ENCODE peak calls at places on chromosome 18, in eight cellular contexts. I is stomach, F is spleen, D is breast epithelium, U is K562, W is HCT116, K is suprapubic skin, L is endothelial cell of umbilical vein. C is an unnamed sample.

GRCh38 chr18:12907258-12907925 is 23.4 kb upstream of the PTPN2 start:
- DNase-seq in I (no peak), F (no peak), D (no peak), U (no peak), W (no peak), K (no peak), L (peak), C (no peak)

GRCh38 chr18:8871484-8871883 is 166.1 kb downstream of the MTCL1 start:
- DNase-seq in I (no peak), F (no peak), D (no peak), U (no peak), W (no peak), K (no peak), L (no peak), C (no peak)

GRCh38 chr18:79903787-79904356 is 47.6 kb downstream of the SLC66A2 start:
- DNase-seq in I (no peak), F (peak), D (peak), U (no peak), W (no peak), K (peak), L (no peak), C (peak)

GRCh38 chr18:44594779-44595467 is 85.8 kb upstream of the SETBP1 start:
- DNase-seq in I (no peak), F (no peak), D (no peak), U (no peak), W (no peak), K (no peak), L (peak), C (no peak)

GRCh38 chr18:28713026-28713425 is 536.1 kb upstream of the CDH2 start:
- DNase-seq in I (no peak), F (no peak), D (no peak), U (no peak), W (no peak), K (no peak), L (no peak), C (no peak)

GRCh38 chr18:10101293-10101701 is 187.5 kb downstream of the VAPA start:
- DNase-seq in I (no peak), F (no peak), D (no peak), U (no peak), W (no peak), K (no peak), L (peak), C (no peak)

GRCh38 chr18:23257686-23258565 is 122.6 kb downstream of the CABLES1 start:
- DNase-seq in I (no peak), F (no peak), D (no peak), U (no peak), W (no peak), K (no peak), L (peak), C (no peak)

GRCh38 chr18:14979875-14980274 is 231.9 kb downstream of the ANKRD30B start:
- DNase-seq in I (no peak), F (no peak), D (no peak), U (no peak), W (no peak), K (no peak), L (peak), C (no peak)

GRCh38 chr18:57786038-57786437 is 17.1 kb downstream of the ATP8B1 start:
- DNase-seq in I (no peak), F (no peak), D (no peak), U (no peak), W (no peak), K (no peak), L (no peak), C (peak)

GRCh38 chr18:33937270-33937816 is 287.4 kb downstream of the NOL4 start:
- DNase-seq in I (no peak), F (no peak), D (no peak), U (no peak), W (no peak), K (no peak), L (no peak), C (no peak)

GRCh38 chr18:58316400-58316942 is 272.4 kb downstream of the NEDD4L start:
- DNase-seq in I (no peak), F (no peak), D (no peak), U (no peak), W (no peak), K (no peak), L (no peak), C (no peak)

GRCh38 chr18:36295880-36296301 is 1.6 kb upstream of the FHOD3 start:
- DNase-seq in I (no peak), F (no peak), D (no peak), U (no peak), W (no peak), K (no peak), L (no peak), C (no peak)

GRCh38 chr18:617970-618504 is 21.2 kb downstream of the CLUL1 start:
- DNase-seq in I (no peak), F (no peak), D (no peak), U (peak), W (no peak), K (no peak), L (no peak), C (no peak)

GRCh38 chr18:2050702-2051201 is 520.6 kb downstream of the METTL4 start:
- DNase-seq in I (no peak), F (no peak), D (no peak), U (no peak), W (peak), K (no peak), L (no peak), C (no peak)

GRCh38 chr18:23225518-23225917 is 90.2 kb downstream of the CABLES1 start:
- DNase-seq in I (no peak), F (no peak), D (no peak), U (no peak), W (no peak), K (no peak), L (peak), C (no peak)

GRCh38 chr18:77985486-77985885 is 735.8 kb downstream of the GALR1 start:
- DNase-seq in I (no peak), F (no peak), D (no peak), U (no peak), W (no peak), K (no peak), L (no peak), C (no peak)

GRCh38 chr18:354456-354855 is 86.6 kb upstream of the THOC1 start:
- DNase-seq in I (no peak), F (no peak), D (no peak), U (no peak), W (no peak), K (no peak), L (no peak), C (no peak)

GRCh38 chr18:12233378-12233777 is 20.8 kb upstream of the CIDEA start:
- DNase-seq in I (no peak), F (no peak), D (no peak), U (peak), W (no peak), K (no peak), L (peak), C (no peak)

GRCh38 chr18:9546468-9546867 is 67.9 kb downstream of the PPP4R1 start:
- DNase-seq in I (no peak), F (no peak), D (no peak), U (no peak), W (no peak), K (no peak), L (no peak), C (no peak)

GRCh38 chr18:31424383-31424988 is 23.1 kb upstream of the DSG3 start:
- DNase-seq in I (peak), F (no peak), D (no peak), U (peak), W (peak), K (no peak), L (no peak), C (peak)

GRCh38 chr18:3972291-3972985 is 482.7 kb downstream of the DLGAP1 start:
- DNase-seq in I (no peak), F (no peak), D (no peak), U (no peak), W (no peak), K (no peak), L (no peak), C (no peak)

GRCh38 chr18:21502661-21503060 is 97.8 kb downstream of the ESCO1 start:
- DNase-seq in I (no peak), F (no peak), D (no peak), U (no peak), W (no peak), K (no peak), L (no peak), C (no peak)

GRCh38 chr18:79934311-79935097 is 16.9 kb downstream of the SLC66A2 start:
- DNase-seq in I (no peak), F (peak), D (no peak), U (no peak), W (no peak), K (peak), L (no peak), C (peak)

GRCh38 chr18:634551-635045 is 22.9 kb upstream of the TYMS start:
- DNase-seq in I (no peak), F (no peak), D (no peak), U (no peak), W (no peak), K (no peak), L (peak), C (no peak)

GRCh38 chr18:57121542-57122112 is 25.3 kb upstream of the BOD1L2 start:
- DNase-seq in I (no peak), F (no peak), D (no peak), U (no peak), W (no peak), K (no peak), L (no peak), C (no peak)

GRCh38 chr18:70289351-70290330 is 796 bp downstream of the SOCS6 start:
- DNase-seq in I (peak), F (no peak), D (no peak), U (peak), W (no peak), K (no peak), L (peak), C (peak)

GRCh38 chr18:1483386-1483785 is 578.7 kb downstream of the ADCYAP1 start:
- DNase-seq in I (no peak), F (no peak), D (no peak), U (no peak), W (no peak), K (no peak), L (no peak), C (no peak)

GRCh38 chr18:6719098-6719913 is 10.2 kb upstream of the ARHGAP28 start:
- DNase-seq in I (no peak), F (no peak), D (no peak), U (no peak), W (no peak), K (no peak), L (no peak), C (no peak)

GRCh38 chr18:74375999-74376398 is 60.4 kb downstream of the C18orf63 start:
- DNase-seq in I (no peak), F (no peak), D (no peak), U (no peak), W (no peak), K (no peak), L (no peak), C (no peak)

GRCh38 chr18:75244336-75244735 is 33.7 kb downstream of the TSHZ1 start:
- DNase-seq in I (no peak), F (no peak), D (no peak), U (peak), W (no peak), K (no peak), L (no peak), C (no peak)

GRCh38 chr18:51857989-51858388 is 482.0 kb upstream of the DCC start:
- DNase-seq in I (no peak), F (no peak), D (no peak), U (no peak), W (no peak), K (no peak), L (no peak), C (no peak)

GRCh38 chr18:34738173-34738894 is 28.2 kb downstream of the DTNA start:
- DNase-seq in I (no peak), F (no peak), D (no peak), U (no peak), W (no peak), K (no peak), L (peak), C (no peak)

GRCh38 chr18:9466127-9466526 is 9.2 kb upstream of the RALBP1 start:
- DNase-seq in I (no peak), F (no peak), D (no peak), U (no peak), W (no peak), K (no peak), L (no peak), C (no peak)

GRCh38 chr18:61991201-61991600 is 98.4 kb upstream of the RNF152 start:
- DNase-seq in I (no peak), F (no peak), D (no peak), U (no peak), W (no peak), K (no peak), L (peak), C (no peak)

GRCh38 chr18:12858961-12859360 is 25.1 kb downstream of the PTPN2 start:
- DNase-seq in I (no peak), F (no peak), D (no peak), U (no peak), W (no peak), K (no peak), L (peak), C (no peak)

GRCh38 chr18:54775686-54776085 is 52.6 kb upstream of the RAB27B start:
- DNase-seq in I (peak), F (no peak), D (no peak), U (no peak), W (peak), K (no peak), L (peak), C (no peak)

GRCh38 chr18:54776282-54776977 is 51.8 kb upstream of the RAB27B start:
- DNase-seq in I (no peak), F (no peak), D (peak), U (no peak), W (peak), K (no peak), L (peak), C (no peak)

GRCh38 chr18:54774971-54775665 is 53.2 kb upstream of the RAB27B start:
- DNase-seq in I (no peak), F (no peak), D (no peak), U (no peak), W (no peak), K (no peak), L (peak), C (no peak)

GRCh38 chr18:54772081-54772480 is 56.2 kb upstream of the RAB27B start:
- DNase-seq in I (no peak), F (no peak), D (no peak), U (no peak), W (no peak), K (no peak), L (no peak), C (no peak)

DNA sequence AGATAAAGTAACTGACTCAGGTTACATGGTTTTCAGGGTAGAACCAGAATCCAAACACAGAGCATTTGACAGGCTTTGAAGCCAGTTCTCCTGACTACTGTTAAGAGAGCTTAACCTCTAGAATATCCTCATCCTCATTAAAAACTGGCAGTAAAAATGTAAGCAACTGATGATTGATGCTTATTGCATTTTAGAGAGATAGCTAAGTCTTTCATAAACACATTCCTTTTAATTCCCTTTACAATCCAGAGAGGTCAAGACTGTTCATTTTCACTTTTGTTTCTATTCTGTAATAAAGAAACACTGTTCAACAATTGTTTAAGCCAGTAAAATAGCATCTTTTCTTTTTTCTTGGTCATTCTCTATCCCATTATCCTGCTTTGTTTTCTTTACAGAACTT is 53.9 kb upstream of the RAB27B start:
- DNase-seq in I (no peak), F (no peak), D (no peak), U (no peak), W (no peak), K (no peak), L (no peak), C (no peak)
- H3K27ac ChIP-seq in I (peak), F (no peak), D (no peak), U (no peak), W (no peak), K (no peak), L (no peak), C (peak)

GRCh38 chr18:45755936-45756335 is 32.0 kb downstream of the SLC14A1 start:
- DNase-seq in I (peak), F (no peak), D (peak), U (no peak), W (no peak), K (no peak), L (peak), C (no peak)
- TF ChIP-seq POLR2AphosphoS5 in I (no peak), F (no peak), D (no peak), U (no peak), W (no peak), K (no peak), L (peak), C (no peak)

DNA sequence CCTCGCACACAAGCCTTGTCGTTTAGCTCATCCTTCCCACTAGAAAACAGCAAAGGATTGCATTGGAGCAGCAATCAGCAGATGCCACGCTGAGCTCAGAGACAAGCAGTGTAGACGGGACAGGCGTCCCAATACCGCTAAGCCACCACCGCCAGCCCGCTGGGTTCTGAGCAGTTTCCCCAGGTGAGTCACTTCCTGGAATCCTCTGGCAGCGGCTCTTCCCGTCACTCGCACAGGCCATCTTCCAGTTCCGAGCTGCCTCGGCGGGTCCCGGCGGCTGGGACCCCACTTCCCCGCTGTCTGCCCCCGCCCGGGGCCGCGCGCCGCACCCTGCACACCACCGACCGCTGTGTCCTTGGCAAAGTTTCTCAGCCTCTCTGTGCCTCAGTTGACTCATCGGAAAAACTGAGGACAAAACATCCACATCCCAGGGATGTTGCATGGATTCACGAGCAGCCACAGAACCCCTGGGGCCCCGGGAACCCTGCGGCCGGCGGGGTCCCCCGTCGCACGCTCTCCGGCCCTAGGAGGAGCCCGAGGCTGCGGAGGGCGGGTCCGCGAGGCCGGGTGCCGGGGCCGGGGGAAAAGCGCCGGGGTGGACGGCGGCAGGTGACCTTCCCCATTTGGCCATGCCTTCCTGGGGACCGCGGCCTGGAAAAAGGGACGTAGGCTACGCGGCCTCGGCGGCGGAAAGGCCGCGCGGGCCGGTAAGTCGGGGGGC is 576 bp downstream of the KDSR start:
- DNase-seq in I (peak), F (peak), D (peak), U (peak), W (peak), K (peak), L (peak), C (peak)
- TF ChIP-seq POLR2A in I (no peak), F (no peak), D (no peak), U (no peak), W (no peak), K (no peak), L (peak), C (peak)

DNA sequence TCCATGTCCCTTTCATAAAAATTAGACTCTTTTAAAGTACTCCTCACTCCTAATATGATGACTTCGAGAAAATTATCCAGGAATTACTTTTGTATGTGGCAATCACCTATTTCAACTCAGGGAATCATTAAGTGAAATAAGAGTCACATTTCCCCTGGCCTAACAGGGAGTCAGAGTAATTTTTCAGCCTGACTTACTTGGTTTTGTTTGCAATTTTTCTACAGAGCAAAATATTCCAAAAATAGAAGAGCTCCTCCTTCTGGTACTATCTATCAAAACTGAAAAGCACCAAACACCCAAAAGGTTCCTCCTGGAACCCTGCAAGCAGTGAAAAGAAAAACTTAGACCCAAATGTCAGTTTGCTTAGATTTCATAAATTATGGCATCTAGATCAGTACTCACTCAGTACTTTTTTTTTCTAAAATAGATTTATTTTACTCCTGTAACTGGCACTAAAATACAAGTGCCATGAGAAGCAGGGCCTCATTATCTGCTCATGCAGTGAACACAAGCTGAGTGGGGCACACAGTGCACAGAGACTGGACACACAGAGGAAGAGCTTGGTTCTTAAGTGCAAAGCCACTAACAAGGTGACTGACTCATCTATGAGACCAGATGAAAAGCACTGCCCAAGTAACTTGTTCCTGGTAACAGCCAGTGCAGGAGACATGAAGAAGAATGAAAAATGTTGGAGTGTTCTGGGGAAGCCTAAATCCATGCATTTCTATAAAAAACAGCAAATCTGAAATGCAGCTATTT is 28.7 kb downstream of the ACAA2 start:
- DNase-seq in I (no peak), F (no peak), D (no peak), U (no peak), W (no peak), K (no peak), L (no peak), C (no peak)
- H3K27ac ChIP-seq in I (no peak), F (no peak), D (no peak), U (no peak), W (no peak), K (no peak), L (no peak), C (no peak)